ENCODE peak calls at places on chromosome 16, in ten cellular contexts. C is thoracic aorta, F is sigmoid colon, L is endodermal cell, B is heart right ventricle, D is ovary, U is transverse colon, O is AG10803, V is Panc1, Q is endothelial cell of umbilical vein. A is an unnamed sample.

GRCh38 chr16:47664653-47665325 is 203.7 kb downstream of the PHKB start:
- DNase-seq in V (no peak), C (no peak), F (no peak), O (no peak), L (no peak), U (peak), B (no peak), D (no peak), Q (no peak), A (no peak)

GRCh38 chr16:73286643-73287267 is 238.8 kb upstream of the ZFHX3 start:
- DNase-seq in L (no peak), U (no peak), B (no peak), Q (no peak), F (no peak), V (no peak), C (no peak), O (no peak), D (no peak), A (no peak)

GRCh38 chr16:66227766-66228530 is 138.5 kb upstream of the CDH5 start:
- DNase-seq in L (peak), C (no peak), Q (no peak), V (no peak), B (no peak), O (no peak), F (no peak), U (no peak), D (no peak), A (no peak)

GRCh38 chr16:80846275-80847013 is 42.0 kb upstream of the CDYL2 start:
- DNase-seq in O (no peak), B (no peak), F (no peak), L (no peak), V (no peak), U (no peak), D (no peak), Q (no peak), C (no peak), A (no peak)

GRCh38 chr16:59042296-59042695 is 308.2 kb upstream of the GOT2 start:
- DNase-seq in U (no peak), F (no peak), L (no peak), O (no peak), Q (no peak), V (no peak), D (no peak), B (no peak), C (no peak), A (no peak)

GRCh38 chr16:83992624-83993023 is 24.6 kb downstream of the NECAB2 start:
- DNase-seq in O (peak), C (no peak), F (no peak), L (no peak), Q (no peak), B (no peak), U (no peak), D (no peak), V (no peak), A (peak)

GRCh38 chr16:28876973-28877641 is 1.2 kb upstream of the ATP2A1 start:
- DNase-seq in F (no peak), L (no peak), U (no peak), V (no peak), B (no peak), O (no peak), C (no peak), D (no peak), Q (no peak), A (no peak)

GRCh38 chr16:48082516-48082915 is 73.3 kb downstream of the ABCC12 start:
- DNase-seq in F (no peak), Q (no peak), D (no peak), B (no peak), U (no peak), L (no peak), O (peak), V (no peak), C (no peak), A (peak)

GRCh38 chr16:82231021-82231787 is 61.2 kb upstream of the MPHOSPH6 start:
- DNase-seq in B (no peak), C (no peak), Q (no peak), V (no peak), O (no peak), L (no peak), U (no peak), F (no peak), D (no peak), A (no peak)

GRCh38 chr16:19330801-19331484 is 45.4 kb downstream of the CLEC19A start:
- DNase-seq in O (peak), F (no peak), Q (no peak), L (no peak), C (no peak), V (no peak), D (no peak), U (no peak), B (no peak), A (peak)

GRCh38 chr16:7318661-7319060 is 14.0 kb upstream of the RBFOX1 start:
- DNase-seq in C (no peak), D (no peak), L (no peak), V (no peak), B (no peak), U (no peak), Q (no peak), O (no peak), F (no peak), A (no peak)

GRCh38 chr16:7324306-7324705 is 8.3 kb upstream of the RBFOX1 start:
- DNase-seq in L (no peak), F (no peak), Q (no peak), D (no peak), O (no peak), U (no peak), V (no peak), B (no peak), C (no peak), A (no peak)

GRCh38 chr16:7319514-7319913 is 13.1 kb upstream of the RBFOX1 start:
- DNase-seq in L (no peak), F (no peak), D (no peak), B (no peak), O (no peak), V (no peak), Q (no peak), C (no peak), U (no peak), A (no peak)

GRCh38 chr16:7317982-7318381 is 14.7 kb upstream of the RBFOX1 start:
- DNase-seq in V (no peak), Q (no peak), C (no peak), O (no peak), D (no peak), B (no peak), F (no peak), U (no peak), L (no peak), A (no peak)

DNA sequence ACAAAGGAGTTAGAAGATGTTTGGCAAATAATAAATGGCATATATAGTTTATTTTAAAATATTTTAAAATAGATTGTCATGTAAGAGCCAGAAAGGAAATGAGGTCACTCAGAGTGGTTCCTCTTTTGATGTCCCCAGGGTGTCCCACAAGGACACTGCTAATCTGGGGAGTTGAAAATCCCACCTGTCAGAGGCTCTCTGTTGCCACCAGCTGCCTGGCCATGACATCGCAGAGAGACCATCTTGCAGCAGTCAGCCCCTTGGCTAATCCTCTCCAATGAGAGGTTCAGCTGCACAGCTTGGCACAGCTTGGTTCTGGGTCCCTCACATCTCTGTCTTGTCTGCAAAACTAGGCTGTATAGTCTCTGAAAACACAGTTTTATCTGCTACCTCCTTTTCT is 11.0 kb upstream of the RBFOX1 start:
- DNase-seq in V (no peak), C (no peak), D (no peak), Q (no peak), U (no peak), B (no peak), O (no peak), F (no peak), L (peak), A (no peak)
- TF ChIP-seq CTCF in V (no peak), C (no peak), D (no peak), Q (no peak), U (no peak), B (no peak), O (no peak), F (no peak), L (peak), A (no peak)

DNA sequence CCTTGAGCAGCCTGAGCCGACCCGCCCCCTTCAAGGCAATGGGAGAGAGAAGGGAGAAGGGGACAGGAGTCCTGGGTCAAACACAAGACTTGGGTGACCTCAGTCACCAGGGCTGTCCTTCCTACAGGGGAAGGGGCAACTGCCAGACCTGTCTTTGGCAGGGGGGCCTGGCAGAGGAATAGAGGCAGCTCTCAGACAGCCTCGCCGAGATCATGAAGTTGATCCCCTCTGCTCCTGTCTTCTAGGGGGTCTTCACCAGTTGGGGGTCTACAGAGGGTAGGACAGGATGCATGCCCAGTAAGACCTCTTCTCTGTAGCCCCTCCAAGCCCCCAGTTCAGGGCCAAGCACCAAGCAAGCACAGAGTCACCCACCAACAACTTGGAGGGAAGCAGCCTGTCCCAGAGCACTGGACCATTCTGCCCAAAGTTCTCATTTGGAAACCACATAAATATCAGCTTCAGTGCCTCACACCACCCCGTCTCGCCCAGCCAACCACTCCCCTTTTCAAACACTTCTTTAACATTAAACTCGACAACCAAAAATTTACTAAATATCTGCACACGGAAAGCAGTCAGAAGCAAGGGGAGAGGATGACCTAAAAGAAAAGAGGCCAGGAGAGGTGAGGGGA is 7.8 kb downstream of the DOK4 start:
- DNase-seq in F (no peak), U (no peak), Q (no peak), C (no peak), V (no peak), L (peak), B (no peak), O (no peak), D (no peak), A (no peak)
- H3K4me3 ChIP-seq in F (peak), U (peak), Q (peak), C (peak), V (no peak), L (no peak), B (peak), O (peak), D (peak), A (peak)

GRCh38 chr16:26642047-26642664 is 424.6 kb upstream of the C16orf82 start:
- DNase-seq in O (no peak), V (no peak), D (no peak), U (no peak), F (no peak), L (no peak), Q (no peak), C (no peak), B (no peak), A (no peak)
- TF ChIP-seq CTCF in O (no peak), V (no peak), D (no peak), U (no peak), F (no peak), L (no peak), Q (no peak), C (no peak), B (no peak), A (no peak)

GRCh38 chr16:87543436-87544191 is 50.8 kb upstream of the ZCCHC14 start:
- DNase-seq in B (peak), C (no peak), V (no peak), F (no peak), L (no peak), O (no peak), U (no peak), Q (no peak), D (peak), A (peak)

GRCh38 chr16:87541004-87541881 is 48.4 kb upstream of the ZCCHC14 start:
- DNase-seq in F (no peak), C (peak), Q (no peak), U (peak), L (no peak), D (peak), V (no peak), O (peak), B (peak), A (peak)

GRCh38 chr16:87540072-87540976 is 47.5 kb upstream of the ZCCHC14 start:
- DNase-seq in L (no peak), F (no peak), D (no peak), B (no peak), O (no peak), U (no peak), C (no peak), V (no peak), Q (no peak), A (no peak)

GRCh38 chr16:87542531-87543102 is 49.8 kb upstream of the ZCCHC14 start:
- DNase-seq in O (no peak), D (no peak), Q (no peak), V (no peak), B (no peak), C (no peak), U (no peak), L (no peak), F (no peak), A (no peak)

GRCh38 chr16:87541882-87542234 is 49.0 kb upstream of the ZCCHC14 start:
- DNase-seq in C (peak), L (no peak), Q (no peak), D (no peak), U (no peak), O (no peak), B (no peak), V (no peak), F (no peak), A (peak)
- H3K4me3 ChIP-seq in C (peak), L (no peak), Q (no peak), D (no peak), U (no peak), O (peak), B (no peak), V (no peak), F (peak), A (peak)

A was measured in cardiac fibroblast.